ENCODE peak calls at places on chromosomes 13 and 19, in six cellular contexts. One of them, this sample, is unnamed.

GRCh38 chr13:112931028-112931934 is 37.7 kb upstream of the MCF2L start:
- DNase-seq in kidney glomerular epithelial cell: peak; percentile 90
- DNase-seq in NCI-H510A treated with DMSO at 0.1 percent for 48 hours: peak; percentile 93
- DNase-seq in memory B cell: no peak
- DNase-seq in AG04450: peak; percentile 46
- DNase-seq in NCI-H2081 treated with DMSO at 0.1 percent for 48 hours: peak; percentile 58
- DNase-seq in this sample: peak; percentile 63

GRCh38 chr13:37403776-37404497 is 194.6 kb downstream of the POSTN start:
- DNase-seq in kidney glomerular epithelial cell: no peak
- DNase-seq in AG04450: peak; percentile 73
- DNase-seq in NCI-H2081 treated with DMSO at 0.1 percent for 48 hours: no peak
- DNase-seq in memory B cell: no peak
- DNase-seq in NCI-H510A treated with DMSO at 0.1 percent for 48 hours: no peak
- DNase-seq in this sample: no peak

GRCh38 chr13:51821666-51822065 is 17.7 kb upstream of the DHRS12 start:
- DNase-seq in NCI-H510A treated with DMSO at 0.1 percent for 48 hours: no peak
- DNase-seq in AG04450: no peak
- DNase-seq in memory B cell: peak; percentile 29
- DNase-seq in NCI-H2081 treated with DMSO at 0.1 percent for 48 hours: no peak
- DNase-seq in kidney glomerular epithelial cell: no peak
- DNase-seq in this sample: no peak

GRCh38 chr19:39199025-39199424 is 2.3 kb downstream of the NCCRP1 start:
- DNase-seq in AG04450: peak; percentile 6
- DNase-seq in NCI-H510A treated with DMSO at 0.1 percent for 48 hours: no peak
- DNase-seq in kidney glomerular epithelial cell: peak; percentile 26
- DNase-seq in memory B cell: no peak
- DNase-seq in NCI-H2081 treated with DMSO at 0.1 percent for 48 hours: no peak
- DNase-seq in this sample: no peak

GRCh38 chr19:57359300-57359699 is 4.1 kb upstream of the TRAPPC2B start:
- DNase-seq in NCI-H510A treated with DMSO at 0.1 percent for 48 hours: no peak
- DNase-seq in kidney glomerular epithelial cell: no peak
- DNase-seq in NCI-H2081 treated with DMSO at 0.1 percent for 48 hours: no peak
- DNase-seq in memory B cell: no peak
- DNase-seq in AG04450: no peak
- DNase-seq in this sample: no peak

GRCh38 chr19:17326595-17326966 is 8.1 kb downstream of the ANO8 start:
- DNase-seq in AG04450: no peak
- DNase-seq in memory B cell: no peak
- DNase-seq in kidney glomerular epithelial cell: no peak
- DNase-seq in NCI-H2081 treated with DMSO at 0.1 percent for 48 hours: no peak
- DNase-seq in NCI-H510A treated with DMSO at 0.1 percent for 48 hours: no peak
- DNase-seq in this sample: no peak

GRCh38 chr13:99725644-99726043 is 224.4 kb downstream of the TM9SF2 start:
- DNase-seq in NCI-H510A treated with DMSO at 0.1 percent for 48 hours: no peak
- DNase-seq in NCI-H2081 treated with DMSO at 0.1 percent for 48 hours: no peak
- DNase-seq in memory B cell: no peak
- DNase-seq in kidney glomerular epithelial cell: no peak
- DNase-seq in AG04450: no peak
- DNase-seq in this sample: no peak

GRCh38 chr19:34224996-34225658 is 29.2 kb upstream of the GARRE1 start:
- DNase-seq in kidney glomerular epithelial cell: no peak
- DNase-seq in AG04450: no peak
- DNase-seq in NCI-H510A treated with DMSO at 0.1 percent for 48 hours: no peak
- DNase-seq in NCI-H2081 treated with DMSO at 0.1 percent for 48 hours: no peak
- DNase-seq in memory B cell: no peak
- DNase-seq in this sample: no peak

GRCh38 chr19:48330012-48330681 is 4.8 kb downstream of the EMP3 start:
- DNase-seq in memory B cell: peak; percentile 63
- DNase-seq in NCI-H510A treated with DMSO at 0.1 percent for 48 hours: peak; percentile 96
- DNase-seq in NCI-H2081 treated with DMSO at 0.1 percent for 48 hours: peak; percentile 55
- DNase-seq in kidney glomerular epithelial cell: peak; percentile 44
- DNase-seq in AG04450: no peak
- DNase-seq in this sample: no peak

GRCh38 chr19:56097776-56098175 is 23.3 kb downstream of the ZNF787 start:
- DNase-seq in memory B cell: no peak
- DNase-seq in kidney glomerular epithelial cell: no peak
- DNase-seq in NCI-H510A treated with DMSO at 0.1 percent for 48 hours: no peak
- DNase-seq in AG04450: no peak
- DNase-seq in NCI-H2081 treated with DMSO at 0.1 percent for 48 hours: no peak
- DNase-seq in this sample: no peak

GRCh38 chr13:49466240-49466914 is 22.3 kb downstream of the SETDB2 start:
- DNase-seq in memory B cell: no peak
- DNase-seq in kidney glomerular epithelial cell: peak; percentile 37
- DNase-seq in AG04450: no peak
- DNase-seq in NCI-H510A treated with DMSO at 0.1 percent for 48 hours: no peak
- DNase-seq in NCI-H2081 treated with DMSO at 0.1 percent for 48 hours: no peak
- DNase-seq in this sample: no peak

GRCh38 chr19:52981329-52981728 is 18.6 kb upstream of the ZNF816 start:
- DNase-seq in NCI-H2081 treated with DMSO at 0.1 percent for 48 hours: no peak
- DNase-seq in NCI-H510A treated with DMSO at 0.1 percent for 48 hours: no peak
- DNase-seq in memory B cell: no peak
- DNase-seq in AG04450: no peak
- DNase-seq in kidney glomerular epithelial cell: no peak
- DNase-seq in this sample: no peak

GRCh38 chr13:67148219-67148583 is 81.9 kb downstream of the PCDH9 start:
- DNase-seq in memory B cell: no peak
- DNase-seq in NCI-H2081 treated with DMSO at 0.1 percent for 48 hours: no peak
- DNase-seq in NCI-H510A treated with DMSO at 0.1 percent for 48 hours: no peak
- DNase-seq in kidney glomerular epithelial cell: peak; percentile 57
- DNase-seq in AG04450: no peak
- DNase-seq in this sample: no peak

GRCh38 chr19:3359850-3360493 is 6.4 kb upstream of the NFIC start:
- DNase-seq in kidney glomerular epithelial cell: no peak
- DNase-seq in NCI-H2081 treated with DMSO at 0.1 percent for 48 hours: no peak
- DNase-seq in NCI-H510A treated with DMSO at 0.1 percent for 48 hours: no peak
- DNase-seq in memory B cell: peak; percentile 53
- DNase-seq in AG04450: no peak
- DNase-seq in this sample: no peak

GRCh38 chr19:29294343-29294811 is 81.4 kb upstream of the UQCRFS1 start:
- DNase-seq in NCI-H2081 treated with DMSO at 0.1 percent for 48 hours: no peak
- DNase-seq in NCI-H510A treated with DMSO at 0.1 percent for 48 hours: no peak
- DNase-seq in kidney glomerular epithelial cell: no peak
- DNase-seq in memory B cell: no peak
- DNase-seq in AG04450: no peak
- DNase-seq in this sample: no peak

GRCh38 chr19:43432866-43433673 is 18.4 kb downstream of the TEX101 start:
- DNase-seq in AG04450: no peak
- DNase-seq in kidney glomerular epithelial cell: peak; percentile 31
- DNase-seq in NCI-H2081 treated with DMSO at 0.1 percent for 48 hours: peak; percentile 5
- DNase-seq in NCI-H510A treated with DMSO at 0.1 percent for 48 hours: peak; percentile 10
- DNase-seq in memory B cell: peak; percentile 53
- DNase-seq in this sample: peak; percentile 55

GRCh38 chr13:109330941-109331340 is 455.4 kb downstream of the IRS2 start:
- DNase-seq in memory B cell: no peak
- DNase-seq in kidney glomerular epithelial cell: no peak
- DNase-seq in AG04450: no peak
- DNase-seq in NCI-H510A treated with DMSO at 0.1 percent for 48 hours: no peak
- DNase-seq in NCI-H2081 treated with DMSO at 0.1 percent for 48 hours: no peak
- DNase-seq in this sample: no peak

GRCh38 chr13:23081246-23081645 is 99.5 kb upstream of the SGCG start:
- DNase-seq in kidney glomerular epithelial cell: no peak
- DNase-seq in NCI-H2081 treated with DMSO at 0.1 percent for 48 hours: no peak
- DNase-seq in AG04450: peak; percentile 18
- DNase-seq in NCI-H510A treated with DMSO at 0.1 percent for 48 hours: no peak
- DNase-seq in memory B cell: no peak
- DNase-seq in this sample: no peak

GRCh38 chr13:36914648-36915047 is 5.4 kb downstream of the SMAD9 start:
- DNase-seq in AG04450: no peak
- DNase-seq in kidney glomerular epithelial cell: no peak
- DNase-seq in memory B cell: no peak
- DNase-seq in NCI-H2081 treated with DMSO at 0.1 percent for 48 hours: no peak
- DNase-seq in NCI-H510A treated with DMSO at 0.1 percent for 48 hours: no peak
- DNase-seq in this sample: no peak

GRCh38 chr13:112172641-112173171 is 105.8 kb downstream of the SOX1 start:
- DNase-seq in NCI-H2081 treated with DMSO at 0.1 percent for 48 hours: no peak
- DNase-seq in memory B cell: no peak
- DNase-seq in AG04450: no peak
- DNase-seq in NCI-H510A treated with DMSO at 0.1 percent for 48 hours: no peak
- DNase-seq in kidney glomerular epithelial cell: no peak
- DNase-seq in this sample: no peak

GRCh38 chr19:12641456-12641855 is 25.1 kb downstream of the MAN2B1 start:
- DNase-seq in NCI-H2081 treated with DMSO at 0.1 percent for 48 hours: no peak
- DNase-seq in kidney glomerular epithelial cell: no peak
- DNase-seq in NCI-H510A treated with DMSO at 0.1 percent for 48 hours: no peak
- DNase-seq in AG04450: no peak
- DNase-seq in memory B cell: no peak
- DNase-seq in this sample: no peak

GRCh38 chr19:20278342-20278741 is 111.3 kb downstream of the ZNF486 start:
- DNase-seq in kidney glomerular epithelial cell: no peak
- DNase-seq in AG04450: no peak
- DNase-seq in memory B cell: no peak
- DNase-seq in NCI-H2081 treated with DMSO at 0.1 percent for 48 hours: no peak
- DNase-seq in NCI-H510A treated with DMSO at 0.1 percent for 48 hours: peak; percentile 9
- DNase-seq in this sample: no peak

GRCh38 chr19:48111280-48111679 is 663 bp upstream of the PLA2G4C start:
- DNase-seq in NCI-H2081 treated with DMSO at 0.1 percent for 48 hours: no peak
- DNase-seq in memory B cell: no peak
- DNase-seq in NCI-H510A treated with DMSO at 0.1 percent for 48 hours: no peak
- DNase-seq in kidney glomerular epithelial cell: no peak
- DNase-seq in AG04450: no peak
- DNase-seq in this sample: no peak

GRCh38 chr13:74346960-74347359 is 212.8 kb upstream of the KLF12 start:
- DNase-seq in NCI-H2081 treated with DMSO at 0.1 percent for 48 hours: no peak
- DNase-seq in kidney glomerular epithelial cell: no peak
- DNase-seq in memory B cell: no peak
- DNase-seq in NCI-H510A treated with DMSO at 0.1 percent for 48 hours: no peak
- DNase-seq in AG04450: no peak
- DNase-seq in this sample: no peak

GRCh38 chr13:24215732-24216131 is 55.2 kb downstream of the SPATA13 start:
- DNase-seq in kidney glomerular epithelial cell: peak; percentile 81
- DNase-seq in NCI-H510A treated with DMSO at 0.1 percent for 48 hours: no peak
- DNase-seq in memory B cell: no peak
- DNase-seq in NCI-H2081 treated with DMSO at 0.1 percent for 48 hours: no peak
- DNase-seq in AG04450: no peak
- DNase-seq in this sample: no peak

GRCh38 chr13:25847145-25847544 is 204.7 kb downstream of the SHISA2 start:
- DNase-seq in memory B cell: no peak
- DNase-seq in NCI-H2081 treated with DMSO at 0.1 percent for 48 hours: no peak
- DNase-seq in AG04450: no peak
- DNase-seq in kidney glomerular epithelial cell: no peak
- DNase-seq in NCI-H510A treated with DMSO at 0.1 percent for 48 hours: no peak
- DNase-seq in this sample: no peak

This sample was measured in SJCRH30.